ENCODE peak calls at places on chromosomes 13 and 19, in six cellular contexts. One of them, this sample, is unnamed. For H3K27me3, the result is how much of the 10 kb centered on the place peaks cover.

GRCh38 chr19:35620001-35620400 is 7.5 kb downstream of the HAUS5 start:
- DNase-seq in psoas muscle: no peak
- DNase-seq in H9: no peak
- DNase-seq in neural progenitor cell: no peak
- DNase-seq in CD8-positive, alpha-beta memory T cell: no peak
- DNase-seq in adipocyte: no peak
- DNase-seq in this sample: no peak

GRCh38 chr13:74134777-74135305 is 637 bp upstream of the KLF12 start:
- DNase-seq in psoas muscle: no peak
- DNase-seq in adipocyte: peak
- DNase-seq in neural progenitor cell: peak
- DNase-seq in H9: no peak
- DNase-seq in CD8-positive, alpha-beta memory T cell: peak
- DNase-seq in this sample: no peak

GRCh38 chr19:16801599-16801998 is 27.6 kb upstream of the SIN3B start:
- DNase-seq in adipocyte: peak
- DNase-seq in H9: no peak
- DNase-seq in psoas muscle: no peak
- DNase-seq in neural progenitor cell: no peak
- DNase-seq in CD8-positive, alpha-beta memory T cell: no peak
- DNase-seq in this sample: no peak

GRCh38 chr19:33403221-33403972 is 29.9 kb downstream of the CEBPG start:
- DNase-seq in CD8-positive, alpha-beta memory T cell: peak
- DNase-seq in H9: no peak
- DNase-seq in neural progenitor cell: no peak
- DNase-seq in adipocyte: no peak
- DNase-seq in psoas muscle: peak
- DNase-seq in this sample: peak

GRCh38 chr19:30349131-30349730 is 23.0 kb upstream of the ZNF536 start:
- DNase-seq in neural progenitor cell: no peak
- DNase-seq in H9: peak
- DNase-seq in CD8-positive, alpha-beta memory T cell: no peak
- DNase-seq in psoas muscle: peak
- DNase-seq in adipocyte: no peak
- DNase-seq in this sample: no peak

GRCh38 chr19:29690842-29691241 is 24.2 kb downstream of the C19orf12 start:
- DNase-seq in neural progenitor cell: peak
- DNase-seq in adipocyte: peak
- DNase-seq in H9: peak
- DNase-seq in CD8-positive, alpha-beta memory T cell: peak
- DNase-seq in psoas muscle: peak
- DNase-seq in this sample: no peak

GRCh38 chr13:21603531-21604448 is at the start of gene MICU2:
- DNase-seq in psoas muscle: peak
- DNase-seq in CD8-positive, alpha-beta memory T cell: peak
- DNase-seq in neural progenitor cell: peak
- DNase-seq in H9: peak
- DNase-seq in adipocyte: peak
- DNase-seq in this sample: peak

GRCh38 chr13:41428155-41428554 is 29.2 kb upstream of the RGCC start:
- DNase-seq in psoas muscle: no peak
- DNase-seq in H9: peak
- DNase-seq in CD8-positive, alpha-beta memory T cell: peak
- DNase-seq in neural progenitor cell: peak
- DNase-seq in adipocyte: peak
- DNase-seq in this sample: no peak

GRCh38 chr13:41133951-41134350 is 1.3 kb upstream of the KBTBD6 start:
- DNase-seq in neural progenitor cell: no peak
- DNase-seq in psoas muscle: no peak
- DNase-seq in adipocyte: no peak
- DNase-seq in H9: no peak
- DNase-seq in CD8-positive, alpha-beta memory T cell: no peak
- DNase-seq in this sample: no peak

GRCh38 chr13:41017153-41017552 is 2.0 kb downstream of the ELF1 start:
- DNase-seq in neural progenitor cell: no peak
- DNase-seq in psoas muscle: no peak
- DNase-seq in H9: no peak
- DNase-seq in CD8-positive, alpha-beta memory T cell: peak
- DNase-seq in adipocyte: no peak
- DNase-seq in this sample: no peak

GRCh38 chr13:113598081-113598410 is 13.5 kb downstream of the TFDP1 start:
- DNase-seq in H9: peak
- DNase-seq in neural progenitor cell: no peak
- DNase-seq in CD8-positive, alpha-beta memory T cell: peak
- DNase-seq in adipocyte: no peak
- DNase-seq in psoas muscle: no peak
- DNase-seq in this sample: no peak

GRCh38 chr13:74305876-74306275 is 171.7 kb upstream of the KLF12 start:
- DNase-seq in neural progenitor cell: peak
- DNase-seq in psoas muscle: no peak
- DNase-seq in H9: peak
- DNase-seq in CD8-positive, alpha-beta memory T cell: no peak
- DNase-seq in adipocyte: peak
- DNase-seq in this sample: no peak

GRCh38 chr19:11422163-11423068 is 3.3 kb upstream of the RGL3 start:
- DNase-seq in adipocyte: peak
- DNase-seq in CD8-positive, alpha-beta memory T cell: peak
- DNase-seq in psoas muscle: peak
- DNase-seq in neural progenitor cell: peak
- DNase-seq in H9: peak
- DNase-seq in this sample: peak

GRCh38 chr19:23800281-23800680 is 41.6 kb upstream of the ZNF681 start:
- DNase-seq in adipocyte: no peak
- DNase-seq in H9: no peak
- DNase-seq in neural progenitor cell: no peak
- DNase-seq in CD8-positive, alpha-beta memory T cell: no peak
- DNase-seq in psoas muscle: no peak
- DNase-seq in this sample: no peak

GRCh38 chr19:15379996-15380647 is 535 bp upstream of the AKAP8 start:
- DNase-seq in neural progenitor cell: no peak
- DNase-seq in CD8-positive, alpha-beta memory T cell: no peak
- DNase-seq in psoas muscle: peak
- DNase-seq in H9: peak
- DNase-seq in adipocyte: peak
- DNase-seq in this sample: no peak

GRCh38 chr19:23561341-23561740 is 125.7 kb downstream of the ZNF675 start:
- DNase-seq in CD8-positive, alpha-beta memory T cell: no peak
- DNase-seq in neural progenitor cell: no peak
- DNase-seq in psoas muscle: no peak
- DNase-seq in adipocyte: no peak
- DNase-seq in H9: no peak
- DNase-seq in this sample: no peak

GRCh38 chr13:49759503-49759902 is 33.0 kb downstream of the KPNA3 start:
- DNase-seq in neural progenitor cell: no peak
- DNase-seq in psoas muscle: no peak
- DNase-seq in H9: no peak
- DNase-seq in adipocyte: no peak
- DNase-seq in CD8-positive, alpha-beta memory T cell: no peak
- DNase-seq in this sample: no peak

GRCh38 chr13:61151062-61151461 is 264.6 kb downstream of the PCDH20 start:
- DNase-seq in adipocyte: no peak
- DNase-seq in H9: no peak
- DNase-seq in psoas muscle: no peak
- DNase-seq in neural progenitor cell: peak
- DNase-seq in CD8-positive, alpha-beta memory T cell: no peak
- DNase-seq in this sample: no peak

GRCh38 chr13:39599842-39600241 is 3.2 kb downstream of the LHFPL6 start:
- DNase-seq in CD8-positive, alpha-beta memory T cell: no peak
- DNase-seq in neural progenitor cell: no peak
- DNase-seq in H9: no peak
- DNase-seq in psoas muscle: no peak
- DNase-seq in adipocyte: peak
- DNase-seq in this sample: no peak

GRCh38 chr13:98452851-98453250 is 124.1 kb downstream of the STK24 start:
- DNase-seq in neural progenitor cell: no peak
- DNase-seq in CD8-positive, alpha-beta memory T cell: no peak
- DNase-seq in H9: no peak
- DNase-seq in adipocyte: no peak
- DNase-seq in psoas muscle: no peak
- DNase-seq in this sample: no peak
- H3K27me3 ChIP-seq in neural progenitor cell: under half
- H3K27me3 ChIP-seq in CD8-positive, alpha-beta memory T cell: under half
- H3K27me3 ChIP-seq in H9: under half
- H3K27me3 ChIP-seq in adipocyte: under half
- H3K27me3 ChIP-seq in psoas muscle: under half
- H3K27me3 ChIP-seq in this sample: under half

GRCh38 chr19:5753743-5754142 is 30.8 kb downstream of the PRR22 start:
- DNase-seq in CD8-positive, alpha-beta memory T cell: no peak
- DNase-seq in H9: no peak
- DNase-seq in neural progenitor cell: no peak
- DNase-seq in psoas muscle: no peak
- DNase-seq in adipocyte: no peak
- DNase-seq in this sample: no peak
- H3K27me3 ChIP-seq in CD8-positive, alpha-beta memory T cell: under half
- H3K27me3 ChIP-seq in H9: under half
- H3K27me3 ChIP-seq in neural progenitor cell: under half
- H3K27me3 ChIP-seq in psoas muscle: under half
- H3K27me3 ChIP-seq in adipocyte: under half
- H3K27me3 ChIP-seq in this sample: under half

GRCh38 chr19:3031607-3031867 is 2.5 kb upstream of the TLE2 start:
- DNase-seq in psoas muscle: no peak
- DNase-seq in adipocyte: no peak
- DNase-seq in H9: no peak
- DNase-seq in neural progenitor cell: no peak
- DNase-seq in CD8-positive, alpha-beta memory T cell: no peak
- DNase-seq in this sample: no peak
- H3K27me3 ChIP-seq in psoas muscle: under half
- H3K27me3 ChIP-seq in adipocyte: under half
- H3K27me3 ChIP-seq in H9: under half
- H3K27me3 ChIP-seq in neural progenitor cell: half or more
- H3K27me3 ChIP-seq in CD8-positive, alpha-beta memory T cell: under half
- H3K27me3 ChIP-seq in this sample: under half

DNA sequence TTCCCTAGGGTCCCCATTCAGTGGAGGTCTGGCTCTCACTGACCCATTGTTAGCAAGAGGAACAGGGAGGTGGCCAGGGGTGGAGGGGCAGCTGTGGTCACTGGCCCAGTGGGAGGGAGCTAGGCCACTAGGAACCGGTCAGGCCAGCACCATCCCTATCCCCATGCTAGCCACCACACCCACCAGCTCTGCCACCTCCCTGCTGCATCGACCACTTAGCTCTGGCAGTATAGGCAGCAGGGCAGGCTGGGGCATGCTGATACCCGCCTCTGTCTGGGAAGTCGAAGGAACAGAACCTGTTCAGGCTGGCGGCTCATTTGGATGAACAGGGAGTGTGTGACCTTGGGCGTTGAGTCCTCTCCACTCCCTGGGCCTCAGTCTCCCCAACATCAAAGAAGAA is 4.7 kb downstream of the PPP1R13L start:
- DNase-seq in neural progenitor cell: no peak
- DNase-seq in CD8-positive, alpha-beta memory T cell: no peak
- DNase-seq in H9: peak
- DNase-seq in psoas muscle: no peak
- DNase-seq in adipocyte: no peak
- DNase-seq in this sample: no peak
- H3K27me3 ChIP-seq in neural progenitor cell: half or more
- H3K27me3 ChIP-seq in CD8-positive, alpha-beta memory T cell: under half
- H3K27me3 ChIP-seq in H9: under half
- H3K27me3 ChIP-seq in psoas muscle: under half
- H3K27me3 ChIP-seq in adipocyte: under half
- H3K27me3 ChIP-seq in this sample: under half

DNA sequence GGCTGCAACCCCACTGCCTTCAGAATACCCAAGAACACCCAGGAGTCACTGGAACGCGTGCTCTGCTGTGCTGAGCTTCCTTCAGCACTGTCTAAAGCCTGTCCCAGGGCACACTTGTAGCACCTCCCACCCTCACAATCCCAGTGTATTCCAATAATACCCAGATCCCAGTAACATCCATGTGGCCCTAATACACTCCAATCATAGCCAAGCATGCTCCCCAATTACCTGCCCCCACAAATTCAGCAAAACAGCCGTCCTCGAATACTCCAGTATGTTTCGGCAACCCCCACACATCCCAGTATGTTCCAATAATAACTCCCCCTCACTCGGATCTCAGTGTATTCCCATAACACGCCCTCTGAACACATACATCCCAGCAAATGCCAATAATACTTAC is 29.2 kb downstream of the SHANK1 start:
- DNase-seq in psoas muscle: no peak
- DNase-seq in neural progenitor cell: no peak
- DNase-seq in adipocyte: no peak
- DNase-seq in CD8-positive, alpha-beta memory T cell: no peak
- DNase-seq in H9: no peak
- DNase-seq in this sample: no peak
- H3K27me3 ChIP-seq in psoas muscle: under half
- H3K27me3 ChIP-seq in neural progenitor cell: half or more
- H3K27me3 ChIP-seq in adipocyte: under half
- H3K27me3 ChIP-seq in CD8-positive, alpha-beta memory T cell: under half
- H3K27me3 ChIP-seq in H9: under half
- H3K27me3 ChIP-seq in this sample: under half

GRCh38 chr13:112250788-112251445 is 125.2 kb upstream of the SPACA7 start:
- DNase-seq in H9: no peak
- DNase-seq in CD8-positive, alpha-beta memory T cell: no peak
- DNase-seq in neural progenitor cell: no peak
- DNase-seq in adipocyte: no peak
- DNase-seq in psoas muscle: no peak
- DNase-seq in this sample: no peak
- H3K27me3 ChIP-seq in H9: under half
- H3K27me3 ChIP-seq in CD8-positive, alpha-beta memory T cell: under half
- H3K27me3 ChIP-seq in neural progenitor cell: under half
- H3K27me3 ChIP-seq in adipocyte: under half
- H3K27me3 ChIP-seq in psoas muscle: under half
- H3K27me3 ChIP-seq in this sample: under half

DNA sequence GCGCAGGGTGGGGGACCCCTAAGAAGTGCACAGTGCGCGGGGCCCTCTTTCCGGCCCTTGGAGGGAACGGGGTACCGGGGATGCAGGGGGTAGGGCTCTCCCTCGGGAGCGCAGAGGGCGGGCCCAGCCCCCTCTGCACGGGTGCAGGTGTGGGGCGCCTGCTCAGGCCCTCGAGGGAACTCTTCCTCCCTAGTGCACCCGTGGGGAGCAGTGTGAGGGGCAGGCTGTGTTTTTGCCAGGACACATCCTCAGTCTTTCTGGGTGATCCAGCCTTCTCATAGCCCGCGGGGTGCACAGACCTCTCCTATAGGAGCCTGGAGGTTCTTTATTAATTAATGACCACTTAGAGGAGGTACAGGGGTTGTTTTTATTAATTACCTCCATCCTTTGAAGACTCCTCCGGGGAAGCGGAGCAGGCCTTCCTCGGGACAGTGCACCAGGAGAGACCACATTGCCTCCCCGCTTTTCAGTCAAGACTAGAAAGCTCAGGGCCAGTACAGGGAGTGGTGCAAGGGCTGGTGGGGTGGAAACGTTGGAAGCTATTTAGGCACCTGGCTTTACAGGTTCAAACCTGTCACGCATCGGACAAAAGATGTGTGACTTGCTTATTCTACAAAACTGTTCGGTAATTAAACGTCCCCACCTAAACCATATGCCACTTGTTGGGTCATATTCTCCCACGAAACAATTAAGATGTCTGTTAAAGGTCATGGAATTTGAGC is 598 bp upstream of the GJB6 start:
- DNase-seq in neural progenitor cell: no peak
- DNase-seq in adipocyte: no peak
- DNase-seq in H9: no peak
- DNase-seq in psoas muscle: no peak
- DNase-seq in CD8-positive, alpha-beta memory T cell: no peak
- DNase-seq in this sample: no peak
- H3K27me3 ChIP-seq in neural progenitor cell: half or more
- H3K27me3 ChIP-seq in adipocyte: half or more
- H3K27me3 ChIP-seq in H9: under half
- H3K27me3 ChIP-seq in psoas muscle: under half
- H3K27me3 ChIP-seq in CD8-positive, alpha-beta memory T cell: under half
- H3K27me3 ChIP-seq in this sample: under half